ENCODE peak calls at places on chromosomes 4 and X, in seven cellular contexts. One of them, this sample, is unnamed.

GRCh38 chr4:67694662-67695061 is 6.3 kb downstream of the UBA6 start:
- DNase-seq in lower leg skin: no peak
- DNase-seq in transverse colon: no peak
- DNase-seq in cardiac muscle cell: no peak
- DNase-seq in tibial artery: no peak
- DNase-seq in astrocyte of the spinal cord: no peak
- DNase-seq in HCT116: no peak
- DNase-seq in this sample: no peak

GRCh38 chr4:118338981-118339765 is 13.6 kb downstream of the PRSS12 start:
- DNase-seq in lower leg skin: no peak
- DNase-seq in transverse colon: no peak
- DNase-seq in cardiac muscle cell: no peak
- DNase-seq in tibial artery: no peak
- DNase-seq in astrocyte of the spinal cord: peak
- DNase-seq in HCT116: no peak
- DNase-seq in this sample: peak

GRCh38 chrX:122934131-122934530 is 249.9 kb upstream of the GRIA3 start:
- DNase-seq in lower leg skin: no peak
- DNase-seq in transverse colon: no peak
- DNase-seq in cardiac muscle cell: no peak
- DNase-seq in tibial artery: no peak
- DNase-seq in astrocyte of the spinal cord: no peak
- DNase-seq in HCT116: no peak
- DNase-seq in this sample: no peak

GRCh38 chr4:24322517-24322916 is 261.8 kb downstream of the DHX15 start:
- DNase-seq in lower leg skin: no peak
- DNase-seq in transverse colon: no peak
- DNase-seq in cardiac muscle cell: no peak
- DNase-seq in tibial artery: no peak
- DNase-seq in astrocyte of the spinal cord: peak
- DNase-seq in HCT116: no peak
- DNase-seq in this sample: no peak

GRCh38 chr4:47145630-47146029 is 114.3 kb downstream of the GABRB1 start:
- DNase-seq in lower leg skin: no peak
- DNase-seq in transverse colon: no peak
- DNase-seq in cardiac muscle cell: peak
- DNase-seq in tibial artery: no peak
- DNase-seq in astrocyte of the spinal cord: peak
- DNase-seq in HCT116: no peak
- DNase-seq in this sample: peak

GRCh38 chr4:119652978-119653377 is 24.4 kb upstream of the PDE5A start:
- DNase-seq in lower leg skin: no peak
- DNase-seq in transverse colon: no peak
- DNase-seq in cardiac muscle cell: no peak
- DNase-seq in tibial artery: no peak
- DNase-seq in astrocyte of the spinal cord: peak
- DNase-seq in HCT116: no peak
- DNase-seq in this sample: peak

GRCh38 chr4:72375050-72375736 is 193.8 kb downstream of the ADAMTS3 start:
- DNase-seq in lower leg skin: no peak
- DNase-seq in transverse colon: no peak
- DNase-seq in cardiac muscle cell: peak
- DNase-seq in tibial artery: no peak
- DNase-seq in astrocyte of the spinal cord: peak
- DNase-seq in HCT116: no peak
- DNase-seq in this sample: no peak

GRCh38 chrX:427812-428725 is 41.4 kb upstream of the PPP2R3B start:
- DNase-seq in lower leg skin: no peak
- DNase-seq in transverse colon: no peak
- DNase-seq in cardiac muscle cell: no peak
- DNase-seq in tibial artery: no peak
- DNase-seq in astrocyte of the spinal cord: no peak
- DNase-seq in HCT116: no peak
- DNase-seq in this sample: peak

GRCh38 chrX:51892921-51893745 is at the start of gene MAGED1:
- DNase-seq in lower leg skin: peak
- DNase-seq in transverse colon: peak
- DNase-seq in cardiac muscle cell: peak
- DNase-seq in tibial artery: peak
- DNase-seq in astrocyte of the spinal cord: peak
- DNase-seq in HCT116: no peak
- DNase-seq in this sample: peak

GRCh38 chr4:186782302-186782701 is 58.6 kb upstream of the FAT1 start:
- DNase-seq in lower leg skin: no peak
- DNase-seq in transverse colon: no peak
- DNase-seq in cardiac muscle cell: no peak
- DNase-seq in tibial artery: no peak
- DNase-seq in astrocyte of the spinal cord: no peak
- DNase-seq in HCT116: no peak
- DNase-seq in this sample: no peak

GRCh38 chr4:38099908-38100407 is 139.8 kb downstream of the PTTG2 start:
- DNase-seq in lower leg skin: no peak
- DNase-seq in transverse colon: no peak
- DNase-seq in cardiac muscle cell: peak
- DNase-seq in tibial artery: no peak
- DNase-seq in astrocyte of the spinal cord: peak
- DNase-seq in HCT116: no peak
- DNase-seq in this sample: peak

DNA sequence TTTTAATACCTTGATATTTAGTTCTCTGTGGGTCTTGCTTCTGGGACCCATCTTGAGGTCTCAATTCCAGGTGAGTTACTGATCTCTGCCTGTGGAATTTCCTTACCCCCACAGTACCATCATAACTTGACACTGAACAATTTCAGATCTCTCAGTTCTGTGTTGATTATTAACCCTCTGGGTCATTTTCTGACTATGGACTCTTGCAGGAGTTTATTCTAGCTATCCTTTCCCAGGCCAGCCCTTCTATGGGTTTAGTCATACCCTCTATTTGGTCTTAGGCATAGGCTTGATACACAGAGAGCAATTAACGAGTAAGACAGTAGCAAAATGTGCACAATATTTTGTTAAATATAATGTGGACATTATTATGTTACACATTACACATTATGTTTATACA is 3.7 kb upstream of the SPARCL1 start:
- DNase-seq in lower leg skin: no peak
- DNase-seq in transverse colon: no peak
- DNase-seq in cardiac muscle cell: no peak
- DNase-seq in tibial artery: no peak
- DNase-seq in astrocyte of the spinal cord: no peak
- DNase-seq in HCT116: no peak
- DNase-seq in this sample: no peak
- TF ChIP-seq CTCF in lower leg skin: no peak
- TF ChIP-seq CTCF in transverse colon: no peak
- TF ChIP-seq CTCF in cardiac muscle cell: no peak
- TF ChIP-seq CTCF in tibial artery: no peak
- TF ChIP-seq CTCF in astrocyte of the spinal cord: no peak
- TF ChIP-seq CTCF in HCT116: no peak
- TF ChIP-seq CTCF in this sample: no peak

GRCh38 chrX:131287556-131288179 is 1.4 kb downstream of the IGSF1 start:
- DNase-seq in lower leg skin: no peak
- DNase-seq in transverse colon: no peak
- DNase-seq in cardiac muscle cell: no peak
- DNase-seq in tibial artery: no peak
- DNase-seq in astrocyte of the spinal cord: no peak
- DNase-seq in HCT116: no peak
- DNase-seq in this sample: no peak
- H3K4me3 ChIP-seq in lower leg skin: no peak
- H3K4me3 ChIP-seq in transverse colon: no peak
- H3K4me3 ChIP-seq in cardiac muscle cell: no peak
- H3K4me3 ChIP-seq in tibial artery: no peak
- H3K4me3 ChIP-seq in astrocyte of the spinal cord: no peak
- H3K4me3 ChIP-seq in HCT116: no peak
- H3K4me3 ChIP-seq in this sample: no peak

DNA sequence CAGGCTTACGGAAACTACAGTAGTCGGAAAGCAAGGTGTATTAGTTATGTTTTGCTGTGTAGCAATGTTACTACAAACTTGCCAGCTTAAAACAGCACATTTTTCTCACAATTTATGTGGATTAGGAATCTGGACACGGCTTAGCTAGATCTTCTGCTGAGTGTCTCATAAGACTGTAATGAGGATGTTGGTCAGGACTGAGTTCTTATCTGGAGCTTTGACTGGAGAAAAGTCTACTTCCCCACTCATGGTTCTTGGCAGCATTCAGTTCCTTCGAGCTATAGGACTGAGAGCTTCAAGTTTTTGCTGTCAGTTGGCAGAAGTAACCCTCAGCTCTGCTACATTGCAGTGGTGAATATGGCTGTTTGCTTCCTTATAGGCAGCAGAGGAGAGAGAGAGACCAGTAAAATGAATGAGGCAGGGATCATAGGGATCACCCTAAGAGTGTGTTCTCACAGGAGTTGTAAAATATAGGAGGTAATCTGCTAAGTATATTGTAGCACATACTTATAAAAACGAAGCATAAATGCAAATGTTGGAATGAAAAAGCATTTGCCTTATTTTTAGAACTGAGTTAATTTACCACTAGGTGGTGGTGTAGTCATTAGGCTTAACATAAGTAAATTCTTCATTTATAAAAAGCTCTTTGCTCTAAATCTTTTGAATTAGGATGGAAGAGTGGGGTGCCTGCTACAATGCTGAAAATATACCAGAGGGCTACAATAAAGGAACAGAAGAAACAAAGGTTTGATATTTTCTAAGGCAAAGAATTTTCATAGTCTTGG is 38.6 kb downstream of the ALG13 start:
- DNase-seq in lower leg skin: no peak
- DNase-seq in transverse colon: no peak
- DNase-seq in cardiac muscle cell: peak
- DNase-seq in tibial artery: no peak
- DNase-seq in astrocyte of the spinal cord: peak
- DNase-seq in HCT116: no peak
- DNase-seq in this sample: no peak
- TF ChIP-seq CTCF in lower leg skin: no peak
- TF ChIP-seq CTCF in transverse colon: no peak
- TF ChIP-seq CTCF in cardiac muscle cell: peak
- TF ChIP-seq CTCF in tibial artery: no peak
- TF ChIP-seq CTCF in astrocyte of the spinal cord: peak
- TF ChIP-seq CTCF in HCT116: no peak
- TF ChIP-seq CTCF in this sample: no peak

GRCh38 chr4:173535932-173536331 is 5.9 kb upstream of the HAND2 start:
- DNase-seq in lower leg skin: no peak
- DNase-seq in transverse colon: no peak
- DNase-seq in cardiac muscle cell: no peak
- DNase-seq in tibial artery: no peak
- DNase-seq in astrocyte of the spinal cord: no peak
- DNase-seq in HCT116: no peak
- DNase-seq in this sample: no peak
- H3K4me3 ChIP-seq in lower leg skin: no peak
- H3K4me3 ChIP-seq in transverse colon: no peak
- H3K4me3 ChIP-seq in cardiac muscle cell: no peak
- H3K4me3 ChIP-seq in tibial artery: no peak
- H3K4me3 ChIP-seq in astrocyte of the spinal cord: no peak
- H3K4me3 ChIP-seq in HCT116: no peak
- H3K4me3 ChIP-seq in this sample: no peak